ENCODE peak calls at places on chromosomes 1 and 21, in ten cellular contexts. N, W, Z, B, P, V, U, A, Q and D are unnamed samples.

GRCh38 chr1:178540646-178541045 is 27.7 kb downstream of the TEX35 start:
- DNase-seq in N (peak), W (no peak), Z (no peak), B (peak), P (peak), V (peak), U (peak), A (no peak), Q (no peak), D (no peak)

GRCh38 chr1:26181586-26182371 is 4.5 kb downstream of the CNKSR1 start:
- DNase-seq in N (no peak), W (no peak), Z (no peak), B (no peak), P (no peak), V (no peak), U (no peak), A (no peak), Q (no peak), D (no peak)

GRCh38 chr21:45540601-45540970 is 1.7 kb downstream of the SLC19A1 start:
- DNase-seq in N (no peak), W (no peak), Z (no peak), B (no peak), P (no peak), V (no peak), U (no peak), A (no peak), Q (no peak), D (no peak)

GRCh38 chr1:197017558-197018146 is 40.3 kb downstream of the CFHR5 start:
- DNase-seq in N (no peak), W (no peak), Z (no peak), B (no peak), P (no peak), V (no peak), U (no peak), A (no peak), Q (no peak), D (no peak)

GRCh38 chr1:178451529-178451928 is 45.2 kb downstream of the CLEC20A start:
- DNase-seq in N (peak), W (no peak), Z (no peak), B (peak), P (peak), V (no peak), U (no peak), A (no peak), Q (no peak), D (no peak)

GRCh38 chr1:44660176-44660575 is 14.1 kb downstream of the TMEM53 start:
- DNase-seq in N (no peak), W (no peak), Z (no peak), B (no peak), P (no peak), V (peak), U (peak), A (no peak), Q (peak), D (peak)

GRCh38 chr1:43975249-43975961 is 645 bp downstream of the ATP6V0B start:
- DNase-seq in N (no peak), W (no peak), Z (no peak), B (no peak), P (peak), V (no peak), U (no peak), A (peak), Q (no peak), D (peak)

GRCh38 chr1:168636200-168636599 is 59.8 kb downstream of the XCL1 start:
- DNase-seq in N (no peak), W (no peak), Z (no peak), B (no peak), P (no peak), V (no peak), U (no peak), A (no peak), Q (no peak), D (no peak)

GRCh38 chr21:31530918-31531705 is 128.4 kb upstream of the SOD1 start:
- DNase-seq in N (no peak), W (no peak), Z (no peak), B (no peak), P (peak), V (peak), U (peak), A (no peak), Q (no peak), D (no peak)

GRCh38 chr1:62437273-62437945 is 560 bp downstream of the USP1 start:
- DNase-seq in N (no peak), W (peak), Z (no peak), B (no peak), P (peak), V (no peak), U (no peak), A (no peak), Q (no peak), D (no peak)

GRCh38 chr1:10624256-10625050 is 149.7 kb downstream of the PEX14 start:
- DNase-seq in N (no peak), W (no peak), Z (no peak), B (no peak), P (no peak), V (no peak), U (no peak), A (no peak), Q (no peak), D (no peak)

GRCh38 chr1:105072446-105072845 is 1322.7 kb downstream of the AMY1C start:
- DNase-seq in N (no peak), W (no peak), Z (no peak), B (no peak), P (no peak), V (no peak), U (no peak), A (no peak), Q (no peak), D (no peak)

GRCh38 chr21:28392436-28392835 is 600.2 kb downstream of the LTN1 start:
- DNase-seq in N (no peak), W (no peak), Z (no peak), B (no peak), P (no peak), V (no peak), U (no peak), A (no peak), Q (no peak), D (no peak)

GRCh38 chr1:231779081-231779480 is 152.5 kb downstream of the DISC1 start:
- DNase-seq in N (no peak), W (no peak), Z (no peak), B (no peak), P (no peak), V (no peak), U (no peak), A (no peak), Q (no peak), D (no peak)

GRCh38 chr1:160309183-160309535 is 24.2 kb upstream of the PEX19 start:
- DNase-seq in N (no peak), W (no peak), Z (no peak), B (no peak), P (peak), V (no peak), U (no peak), A (no peak), Q (no peak), D (no peak)

GRCh38 chr1:10692401-10693021 is 103.9 kb downstream of the CASZ1 start:
- DNase-seq in N (no peak), W (peak), Z (peak), B (no peak), P (no peak), V (no peak), U (no peak), A (peak), Q (no peak), D (no peak)

GRCh38 chr1:97356309-97356708 is 564.5 kb downstream of the DPYD start:
- DNase-seq in N (no peak), W (no peak), Z (no peak), B (no peak), P (no peak), V (no peak), U (no peak), A (no peak), Q (no peak), D (no peak)

GRCh38 chr1:1540817-1541628 is 599 bp upstream of the TMEM240 start:
- DNase-seq in N (no peak), W (no peak), Z (no peak), B (no peak), P (no peak), V (no peak), U (no peak), A (no peak), Q (no peak), D (no peak)

GRCh38 chr1:193115629-193116227 is 6.1 kb upstream of the CDC73 start:
- DNase-seq in N (peak), W (no peak), Z (no peak), B (peak), P (peak), V (no peak), U (no peak), A (no peak), Q (no peak), D (no peak)

GRCh38 chr1:145719230-145720079 is at the start of gene CD160:
- DNase-seq in N (no peak), W (peak), Z (no peak), B (no peak), P (no peak), V (no peak), U (no peak), A (no peak), Q (no peak), D (no peak)

GRCh38 chr1:207808911-207809555 is 57.2 kb downstream of the CD46 start:
- DNase-seq in N (no peak), W (no peak), Z (no peak), B (no peak), P (no peak), V (no peak), U (no peak), A (no peak), Q (no peak), D (no peak)

GRCh38 chr1:222390181-222390580 is 157.7 kb downstream of the HHIPL2 start:
- DNase-seq in N (no peak), W (no peak), Z (no peak), B (no peak), P (peak), V (no peak), U (no peak), A (no peak), Q (no peak), D (no peak)

GRCh38 chr1:155127672-155128468 is at the start of gene EFNA1:
- DNase-seq in N (no peak), W (peak), Z (no peak), B (no peak), P (peak), V (no peak), U (peak), A (peak), Q (no peak), D (peak)

GRCh38 chr1:90821152-90821792 is 104.2 kb upstream of the BARHL2 start:
- DNase-seq in N (no peak), W (no peak), Z (no peak), B (no peak), P (no peak), V (no peak), U (no peak), A (no peak), Q (no peak), D (no peak)

GRCh38 chr1:168989985-168990384 is 116.5 kb upstream of the ATP1B1 start:
- DNase-seq in N (no peak), W (no peak), Z (no peak), B (no peak), P (no peak), V (no peak), U (no peak), A (no peak), Q (no peak), D (no peak)

GRCh38 chr21:41881051-41881450 is 1.9 kb upstream of the PRDM15 start:
- DNase-seq in N (no peak), W (no peak), Z (no peak), B (no peak), P (no peak), V (no peak), U (no peak), A (no peak), Q (no peak), D (no peak)